ENCODE peak calls at places on chromosomes 11 and 22, in seven cellular contexts. N, T, Y, M, V, P and W are unnamed samples.

GRCh38 chr11:128879817-128880216 is 11.3 kb upstream of the KCNJ5 start:
- DNase-seq in V (no peak), M (no peak), Y (no peak), P (no peak), N (no peak), T (no peak), W (no peak)

GRCh38 chr11:102179366-102179765 is 69.1 kb downstream of the YAP1 start:
- DNase-seq in M (no peak), P (peak), T (no peak), V (no peak), N (no peak), Y (no peak), W (no peak)

GRCh38 chr22:23064381-23065068 is 5.8 kb upstream of the GNAZ start:
- DNase-seq in M (no peak), P (no peak), T (no peak), Y (no peak), V (no peak), N (peak), W (no peak)

GRCh38 chr22:39309881-39310714 is 9.3 kb downstream of the RPL3 start:
- DNase-seq in V (no peak), P (no peak), N (peak), M (peak), Y (no peak), T (no peak), W (no peak)

GRCh38 chr11:46710821-46711269 is 8.2 kb upstream of the F2 start:
- DNase-seq in T (no peak), M (peak), V (peak), Y (no peak), N (no peak), P (no peak), W (no peak)

GRCh38 chr11:79353706-79354105 is 87.1 kb downstream of the TENM4 start:
- DNase-seq in Y (no peak), M (peak), N (no peak), P (no peak), V (no peak), T (no peak), W (no peak)

GRCh38 chr11:21520244-21520643 is 672.6 kb upstream of the ANO5 start:
- DNase-seq in P (no peak), M (no peak), N (no peak), V (no peak), T (no peak), Y (no peak), W (no peak)

GRCh38 chr11:15875934-15876333 is 480.4 kb downstream of the SOX6 start:
- DNase-seq in T (no peak), Y (no peak), V (no peak), M (no peak), P (no peak), N (no peak), W (no peak)

GRCh38 chr11:125071831-125072209 is 8.7 kb downstream of the SLC37A2 start:
- DNase-seq in P (no peak), T (no peak), N (no peak), M (no peak), V (no peak), Y (no peak), W (no peak)
- TF ChIP-seq CEBPB in P (no peak), T (no peak), N (no peak), M (no peak), V (no peak), Y (no peak), W (no peak)

GRCh38 chr22:30262917-30263741 is 3.5 kb downstream of the OSM start:
- DNase-seq in Y (no peak), N (peak), P (peak), T (no peak), V (peak), M (peak), W (peak)
- TF ChIP-seq CEBPB in Y (no peak), N (no peak), P (no peak), T (no peak), V (no peak), M (no peak), W (no peak)

GRCh38 chr11:113519989-113520613 is 44.9 kb upstream of the DRD2 start:
- DNase-seq in V (no peak), T (no peak), M (no peak), Y (no peak), N (no peak), P (no peak), W (no peak)
- TF ChIP-seq CEBPB in V (no peak), T (no peak), M (no peak), Y (no peak), N (no peak), P (no peak), W (no peak)

DNA sequence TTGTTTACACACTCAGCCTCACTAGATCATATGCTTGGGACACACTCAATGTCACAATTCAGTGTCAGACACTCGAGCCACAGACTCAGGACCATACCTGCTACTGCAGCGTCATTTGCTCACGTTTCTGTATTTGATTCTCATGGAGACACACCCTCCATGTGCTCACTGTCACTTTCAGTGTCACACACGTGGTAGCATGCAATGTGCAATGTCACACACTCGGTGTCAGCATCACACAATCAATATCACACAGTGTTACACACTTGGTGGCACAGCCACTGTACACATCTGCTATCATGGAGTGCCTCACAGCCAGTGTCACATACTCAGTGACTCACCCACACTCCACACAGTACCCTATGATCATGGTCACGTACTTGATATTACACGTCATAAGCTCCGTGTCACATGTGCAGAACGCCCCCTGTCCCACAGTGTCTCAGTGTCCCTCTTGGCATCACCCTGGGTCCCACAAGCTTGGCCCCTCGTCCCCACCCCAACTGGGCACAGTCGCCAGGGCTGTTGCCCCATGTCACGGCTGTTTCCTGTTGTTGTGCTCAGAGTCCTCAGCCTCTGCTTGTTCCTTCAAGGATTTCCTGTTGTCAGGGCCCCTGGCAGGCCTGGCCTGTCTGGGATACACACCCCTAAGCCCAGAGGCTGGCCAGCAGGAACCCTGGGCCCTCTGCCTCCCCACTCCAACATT is 49.6 kb downstream of the PDE2A start:
- DNase-seq in N (no peak), T (no peak), V (no peak), M (no peak), Y (no peak), P (no peak), W (no peak)
- TF ChIP-seq CEBPB in N (no peak), T (no peak), V (no peak), M (no peak), Y (no peak), P (no peak), W (no peak)

GRCh38 chr22:36166086-36166485 is 5.5 kb upstream of the APOL3 start:
- DNase-seq in M (no peak), N (no peak), P (no peak), V (no peak), T (no peak), Y (no peak), W (no peak)

GRCh38 chr22:36166518-36167220 is 6.1 kb upstream of the APOL3 start:
- DNase-seq in T (no peak), Y (no peak), M (no peak), P (no peak), V (no peak), N (no peak), W (no peak)

GRCh38 chr22:36175892-36176291 is 15.3 kb upstream of the APOL3 start:
- DNase-seq in P (no peak), V (no peak), M (no peak), Y (no peak), N (no peak), T (no peak), W (no peak)

GRCh38 chr22:36177160-36177559 is 16.6 kb upstream of the APOL3 start:
- DNase-seq in M (no peak), V (no peak), N (no peak), P (no peak), T (no peak), Y (no peak), W (no peak)

DNA sequence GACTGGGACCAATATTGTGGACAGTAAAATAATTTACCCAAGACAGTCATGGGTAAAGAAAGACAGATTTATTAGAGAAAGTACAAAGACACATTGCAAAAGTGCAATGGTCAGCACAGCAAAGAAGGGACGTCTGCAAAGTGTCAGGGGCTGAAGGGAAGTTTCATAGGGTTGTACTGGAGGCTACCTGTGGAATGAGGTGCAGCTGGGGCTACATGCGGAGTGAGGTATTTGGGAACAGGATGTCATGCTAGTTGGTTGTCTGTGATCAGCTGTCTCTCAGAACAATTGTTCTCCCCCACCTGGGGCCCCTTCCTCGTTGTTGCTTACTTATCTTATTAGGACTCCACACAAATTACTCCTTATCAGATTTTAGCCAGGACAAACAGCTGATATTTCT is 11.4 kb upstream of the APOL3 start:
- DNase-seq in P (no peak), N (no peak), V (no peak), M (no peak), T (no peak), Y (no peak), W (no peak)
- TF ChIP-seq CEBPB in P (no peak), N (no peak), V (no peak), M (no peak), T (no peak), Y (no peak), W (no peak)

DNA sequence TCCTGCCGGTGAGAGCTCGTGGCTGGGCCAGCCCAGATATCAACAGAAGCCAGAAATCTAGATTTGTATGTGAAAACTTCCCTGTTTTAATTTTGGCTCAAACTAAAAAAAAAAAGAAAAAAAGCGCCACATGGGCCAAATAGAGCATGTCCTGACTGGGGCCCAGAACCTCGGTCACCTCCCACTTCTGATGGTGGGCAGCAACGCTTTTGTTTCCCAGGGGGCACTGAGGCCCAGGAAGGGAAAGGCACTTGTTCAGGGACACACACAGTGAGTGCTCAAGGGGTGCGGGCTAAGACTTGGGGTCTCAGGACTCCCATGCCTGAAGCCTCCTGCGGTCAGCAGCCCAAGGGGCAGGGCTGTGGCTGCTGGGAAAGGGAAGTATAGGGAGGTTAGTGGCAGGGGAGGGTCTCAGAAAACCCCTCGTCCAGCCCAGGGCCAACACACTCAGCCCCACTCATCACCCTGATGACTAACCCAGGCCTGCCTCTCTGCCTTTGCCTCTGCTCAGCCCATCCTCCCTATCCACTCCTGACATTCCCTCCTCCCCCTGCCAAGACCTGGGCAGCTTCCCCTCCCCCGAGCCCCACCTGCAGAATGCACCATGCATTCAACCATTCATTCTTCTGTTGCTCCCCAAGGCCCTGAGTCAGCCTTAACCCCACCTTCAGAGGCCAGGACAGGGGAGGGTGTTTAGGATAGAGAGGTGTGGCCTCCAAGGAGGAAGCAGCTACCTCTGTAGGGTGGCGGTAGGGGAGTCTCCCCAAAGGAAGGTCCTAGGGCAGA is 30.0 kb upstream of the TCF20 start:
- DNase-seq in V (no peak), M (no peak), N (no peak), T (no peak), Y (no peak), P (no peak), W (peak)
- TF ChIP-seq CEBPB in V (no peak), M (no peak), N (no peak), T (no peak), Y (no peak), P (no peak), W (no peak)

GRCh38 chr22:30873086-30873650 is 95.4 kb downstream of the MORC2 start:
- DNase-seq in P (no peak), N (no peak), M (no peak), T (no peak), V (no peak), Y (no peak), W (no peak)

GRCh38 chr22:30871391-30872281 is 96.9 kb downstream of the MORC2 start:
- DNase-seq in T (no peak), V (no peak), P (no peak), M (no peak), N (no peak), Y (no peak), W (no peak)

GRCh38 chr22:30870451-30871345 is 97.9 kb downstream of the MORC2 start:
- DNase-seq in Y (no peak), V (no peak), P (no peak), N (no peak), T (no peak), M (no peak), W (peak)

GRCh38 chr22:30873661-30874060 is 94.9 kb downstream of the MORC2 start:
- DNase-seq in M (no peak), T (no peak), V (no peak), Y (no peak), N (no peak), P (no peak), W (no peak)

GRCh38 chr22:30872282-30873041 is 96.1 kb downstream of the MORC2 start:
- DNase-seq in N (no peak), T (no peak), M (no peak), Y (no peak), V (no peak), P (no peak), W (peak)
- TF ChIP-seq CEBPB in N (no peak), T (no peak), M (no peak), Y (no peak), V (no peak), P (no peak), W (no peak)

DNA sequence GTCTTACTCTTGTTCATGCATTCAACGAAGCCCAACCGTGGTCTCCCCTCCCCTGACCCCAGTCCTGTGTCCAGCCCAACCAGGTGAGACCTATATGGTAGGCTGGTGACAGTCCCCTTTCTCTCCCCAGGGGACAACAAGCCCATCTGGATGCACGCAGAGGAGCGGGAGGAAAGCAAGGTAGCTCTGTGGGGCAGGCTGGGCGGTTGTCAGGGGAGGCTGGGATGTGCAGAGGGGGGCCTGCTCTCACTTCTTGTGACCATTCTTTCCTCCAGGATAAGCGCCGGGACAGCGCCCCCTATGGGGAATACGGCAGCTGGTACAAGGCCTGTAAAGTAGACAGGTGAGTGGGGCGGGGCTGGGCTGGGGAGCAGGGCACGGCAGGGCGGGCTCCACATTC is 3.5 kb upstream of the RAB1B start:
- DNase-seq in M (no peak), V (peak), P (no peak), Y (no peak), T (no peak), N (peak), W (peak)
- TF ChIP-seq CEBPB in M (no peak), V (no peak), P (no peak), Y (no peak), T (no peak), N (no peak), W (no peak)

GRCh38 chr22:49587421-49587820 is 240.3 kb downstream of the BRD1 start:
- DNase-seq in T (no peak), N (no peak), V (no peak), P (no peak), Y (no peak), M (no peak), W (no peak)

GRCh38 chr22:49586244-49586748 is 241.4 kb downstream of the BRD1 start:
- DNase-seq in N (no peak), P (peak), V (peak), M (no peak), T (no peak), Y (no peak), W (no peak)

GRCh38 chr22:49587987-49588386 is 239.7 kb downstream of the BRD1 start:
- DNase-seq in Y (no peak), M (no peak), V (no peak), T (no peak), P (no peak), N (no peak), W (no peak)

GRCh38 chr22:49585695-49586243 is 241.9 kb downstream of the BRD1 start:
- DNase-seq in Y (no peak), T (no peak), V (no peak), N (no peak), M (no peak), P (no peak), W (no peak)

DNA sequence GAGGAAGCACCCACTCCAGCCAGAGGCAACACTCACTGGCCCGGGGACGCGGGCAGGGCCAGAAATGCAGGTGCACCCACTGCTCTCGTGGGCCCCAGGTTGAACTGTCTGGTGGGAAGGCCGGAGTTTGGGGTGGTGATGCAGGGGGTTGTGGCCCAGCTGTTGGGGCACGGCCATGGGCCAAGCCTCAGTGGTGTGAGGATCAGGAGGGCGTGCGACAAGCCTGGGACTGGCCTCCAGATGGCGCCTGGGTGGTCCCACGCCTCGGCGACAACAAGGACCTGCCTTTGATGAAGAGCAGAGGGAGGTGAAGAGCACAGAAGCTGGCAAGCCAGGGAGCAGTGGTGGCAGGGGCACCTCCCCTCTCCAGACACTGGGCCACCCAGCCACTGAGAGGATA is 240.8 kb downstream of the BRD1 start:
- DNase-seq in T (no peak), P (no peak), Y (no peak), V (no peak), M (no peak), N (peak), W (no peak)
- TF ChIP-seq CEBPB in T (no peak), P (no peak), Y (no peak), V (no peak), M (no peak), N (no peak), W (no peak)

GRCh38 chr11:80773919-80774318 is 1333.1 kb upstream of the TENM4 start:
- DNase-seq in M (no peak), P (no peak), N (no peak), V (no peak), T (no peak), Y (no peak), W (no peak)
- TF ChIP-seq CEBPB in M (no peak), P (no peak), N (no peak), V (no peak), T (no peak), Y (no peak), W (no peak)